ENCODE peak calls at places on chromosomes 7 and 10, in seven cellular contexts. One of them, this sample, is unnamed. For H3K4me1, the result is how much of the 10 kb centered on the place peaks cover.

GRCh38 chr7:28921822-28922221 is 36.3 kb downstream of the TRIL start:
- DNase-seq in colonic mucosa: peak
- DNase-seq in psoas muscle: no peak
- DNase-seq in heart right ventricle: peak
- DNase-seq in PC-9: peak
- DNase-seq in osteoblast: peak
- DNase-seq in HCT116: peak
- DNase-seq in this sample: peak

GRCh38 chr7:83738436-83738835 is 89.5 kb upstream of the SEMA3E start:
- DNase-seq in colonic mucosa: no peak
- DNase-seq in psoas muscle: no peak
- DNase-seq in heart right ventricle: no peak
- DNase-seq in PC-9: no peak
- DNase-seq in osteoblast: no peak
- DNase-seq in HCT116: no peak
- DNase-seq in this sample: no peak

GRCh38 chr7:98997836-98998235 is 119.5 kb downstream of the TRRAP start:
- DNase-seq in colonic mucosa: no peak
- DNase-seq in psoas muscle: no peak
- DNase-seq in heart right ventricle: no peak
- DNase-seq in PC-9: no peak
- DNase-seq in osteoblast: peak
- DNase-seq in HCT116: no peak
- DNase-seq in this sample: no peak

GRCh38 chr7:138157702-138158101 is 81.4 kb downstream of the AKR1D1 start:
- DNase-seq in colonic mucosa: no peak
- DNase-seq in psoas muscle: no peak
- DNase-seq in heart right ventricle: no peak
- DNase-seq in PC-9: no peak
- DNase-seq in osteoblast: no peak
- DNase-seq in HCT116: no peak
- DNase-seq in this sample: no peak

GRCh38 chr10:69752491-69752890 is 49.2 kb upstream of the COL13A1 start:
- DNase-seq in colonic mucosa: no peak
- DNase-seq in psoas muscle: no peak
- DNase-seq in heart right ventricle: no peak
- DNase-seq in PC-9: no peak
- DNase-seq in osteoblast: no peak
- DNase-seq in HCT116: no peak
- DNase-seq in this sample: no peak

GRCh38 chr10:86942441-86943315 is 14.7 kb downstream of the MMRN2 start:
- DNase-seq in colonic mucosa: peak
- DNase-seq in psoas muscle: peak
- DNase-seq in heart right ventricle: no peak
- DNase-seq in PC-9: no peak
- DNase-seq in osteoblast: peak
- DNase-seq in HCT116: no peak
- DNase-seq in this sample: no peak

GRCh38 chr7:44533301-44534055 is 7.7 kb downstream of the NPC1L1 start:
- DNase-seq in colonic mucosa: no peak
- DNase-seq in psoas muscle: no peak
- DNase-seq in heart right ventricle: no peak
- DNase-seq in PC-9: no peak
- DNase-seq in osteoblast: peak
- DNase-seq in HCT116: no peak
- DNase-seq in this sample: peak

GRCh38 chr7:99308461-99309074 is 17.1 kb upstream of the ARPC1A start:
- DNase-seq in colonic mucosa: no peak
- DNase-seq in psoas muscle: no peak
- DNase-seq in heart right ventricle: no peak
- DNase-seq in PC-9: peak
- DNase-seq in osteoblast: peak
- DNase-seq in HCT116: no peak
- DNase-seq in this sample: no peak

GRCh38 chr10:73456187-73456890 is 23.0 kb upstream of the MSS51 start:
- DNase-seq in colonic mucosa: no peak
- DNase-seq in psoas muscle: no peak
- DNase-seq in heart right ventricle: no peak
- DNase-seq in PC-9: no peak
- DNase-seq in osteoblast: no peak
- DNase-seq in HCT116: no peak
- DNase-seq in this sample: no peak

GRCh38 chr7:30421647-30422196 is 56.9 kb downstream of the NOD1 start:
- DNase-seq in colonic mucosa: no peak
- DNase-seq in psoas muscle: no peak
- DNase-seq in heart right ventricle: no peak
- DNase-seq in PC-9: no peak
- DNase-seq in osteoblast: no peak
- DNase-seq in HCT116: no peak
- DNase-seq in this sample: no peak

GRCh38 chr10:15821046-15821683 is 39.1 kb downstream of the MINDY3 start:
- DNase-seq in colonic mucosa: no peak
- DNase-seq in psoas muscle: no peak
- DNase-seq in heart right ventricle: no peak
- DNase-seq in PC-9: no peak
- DNase-seq in osteoblast: no peak
- DNase-seq in HCT116: no peak
- DNase-seq in this sample: no peak

GRCh38 chr7:139036901-139037300 is 1.1 kb upstream of the ZC3HAV1L start:
- DNase-seq in colonic mucosa: no peak
- DNase-seq in psoas muscle: no peak
- DNase-seq in heart right ventricle: no peak
- DNase-seq in PC-9: no peak
- DNase-seq in osteoblast: peak
- DNase-seq in HCT116: no peak
- DNase-seq in this sample: no peak

GRCh38 chr10:30491204-30491603 is 57.2 kb downstream of the MAP3K8 start:
- DNase-seq in colonic mucosa: no peak
- DNase-seq in psoas muscle: no peak
- DNase-seq in heart right ventricle: no peak
- DNase-seq in PC-9: peak
- DNase-seq in osteoblast: no peak
- DNase-seq in HCT116: no peak
- DNase-seq in this sample: no peak
- H3K4me1 ChIP-seq in colonic mucosa: under half
- H3K4me1 ChIP-seq in psoas muscle: under half
- H3K4me1 ChIP-seq in heart right ventricle: under half
- H3K4me1 ChIP-seq in PC-9: under half
- H3K4me1 ChIP-seq in osteoblast: under half
- H3K4me1 ChIP-seq in HCT116: under half
- H3K4me1 ChIP-seq in this sample: half or more

GRCh38 chr7:151379534-151380198 is 30.2 kb downstream of the WDR86 start:
- DNase-seq in colonic mucosa: no peak
- DNase-seq in psoas muscle: no peak
- DNase-seq in heart right ventricle: no peak
- DNase-seq in PC-9: no peak
- DNase-seq in osteoblast: peak
- DNase-seq in HCT116: no peak
- DNase-seq in this sample: no peak
- TF ChIP-seq CTCF in colonic mucosa: no peak
- TF ChIP-seq CTCF in psoas muscle: no peak
- TF ChIP-seq CTCF in heart right ventricle: no peak
- TF ChIP-seq CTCF in PC-9: no peak
- TF ChIP-seq CTCF in osteoblast: no peak
- TF ChIP-seq CTCF in HCT116: no peak
- TF ChIP-seq CTCF in this sample: no peak

GRCh38 chr10:71578069-71578468 is 141.5 kb downstream of the C10orf105 start:
- DNase-seq in colonic mucosa: no peak
- DNase-seq in psoas muscle: no peak
- DNase-seq in heart right ventricle: no peak
- DNase-seq in PC-9: no peak
- DNase-seq in osteoblast: peak
- DNase-seq in HCT116: no peak
- DNase-seq in this sample: no peak

GRCh38 chr10:71576842-71577241 is 142.7 kb downstream of the C10orf105 start:
- DNase-seq in colonic mucosa: no peak
- DNase-seq in psoas muscle: no peak
- DNase-seq in heart right ventricle: no peak
- DNase-seq in PC-9: no peak
- DNase-seq in osteoblast: no peak
- DNase-seq in HCT116: no peak
- DNase-seq in this sample: no peak

GRCh38 chr10:71577345-71577744 is 142.2 kb downstream of the C10orf105 start:
- DNase-seq in colonic mucosa: no peak
- DNase-seq in psoas muscle: no peak
- DNase-seq in heart right ventricle: no peak
- DNase-seq in PC-9: no peak
- DNase-seq in osteoblast: peak
- DNase-seq in HCT116: no peak
- DNase-seq in this sample: no peak

GRCh38 chr10:71575446-71575845 is 144.1 kb downstream of the C10orf105 start:
- DNase-seq in colonic mucosa: no peak
- DNase-seq in psoas muscle: peak
- DNase-seq in heart right ventricle: peak
- DNase-seq in PC-9: no peak
- DNase-seq in osteoblast: peak
- DNase-seq in HCT116: no peak
- DNase-seq in this sample: peak

DNA sequence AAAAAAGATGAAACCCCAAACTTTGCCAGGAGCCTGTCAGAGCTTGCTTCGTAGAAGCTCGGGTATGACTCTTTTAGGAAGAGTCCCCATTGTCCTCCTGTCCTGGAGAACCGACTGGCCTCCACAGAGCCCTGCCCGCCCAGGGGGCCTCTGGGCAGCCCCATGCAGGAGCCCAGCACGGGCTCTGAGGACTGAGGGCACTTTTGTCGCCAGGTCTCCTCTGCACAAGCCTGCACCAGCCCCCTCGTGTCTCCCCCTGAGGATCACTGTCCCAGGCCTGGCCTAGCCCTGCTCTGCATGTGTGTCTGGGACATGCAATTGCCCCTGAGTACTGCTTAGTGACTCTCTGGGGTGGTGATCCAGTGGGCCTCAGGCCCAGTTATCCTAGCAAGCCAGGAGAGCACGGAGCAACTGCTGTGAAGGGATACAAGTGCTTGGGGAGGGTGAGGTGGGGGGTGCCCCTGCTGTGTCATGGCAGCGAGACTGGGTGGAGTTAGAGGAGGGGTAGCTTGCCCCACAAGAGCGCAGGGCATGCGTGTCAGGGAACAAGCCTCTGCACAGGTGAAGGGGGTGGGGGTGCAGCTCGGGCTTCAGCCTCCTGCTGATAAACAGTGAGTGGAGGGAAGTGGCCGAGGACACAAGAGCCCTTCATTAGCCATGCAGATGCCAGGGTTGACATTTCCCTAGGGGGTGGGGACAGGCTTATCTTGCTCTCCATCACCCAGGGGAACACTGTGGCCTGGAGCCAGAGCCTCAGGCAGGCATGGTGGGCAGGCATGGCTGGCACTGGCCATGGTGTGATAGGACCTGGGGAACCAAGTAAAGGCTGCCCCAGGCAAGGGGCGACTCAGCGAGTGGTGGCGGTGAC is 143.4 kb downstream of the C10orf105 start:
- DNase-seq in colonic mucosa: no peak
- DNase-seq in psoas muscle: no peak
- DNase-seq in heart right ventricle: no peak
- DNase-seq in PC-9: no peak
- DNase-seq in osteoblast: peak
- DNase-seq in HCT116: no peak
- DNase-seq in this sample: no peak
- H3K4me1 ChIP-seq in colonic mucosa: under half
- H3K4me1 ChIP-seq in psoas muscle: under half
- H3K4me1 ChIP-seq in heart right ventricle: under half
- H3K4me1 ChIP-seq in PC-9: under half
- H3K4me1 ChIP-seq in osteoblast: under half
- H3K4me1 ChIP-seq in HCT116: under half
- H3K4me1 ChIP-seq in this sample: under half

DNA sequence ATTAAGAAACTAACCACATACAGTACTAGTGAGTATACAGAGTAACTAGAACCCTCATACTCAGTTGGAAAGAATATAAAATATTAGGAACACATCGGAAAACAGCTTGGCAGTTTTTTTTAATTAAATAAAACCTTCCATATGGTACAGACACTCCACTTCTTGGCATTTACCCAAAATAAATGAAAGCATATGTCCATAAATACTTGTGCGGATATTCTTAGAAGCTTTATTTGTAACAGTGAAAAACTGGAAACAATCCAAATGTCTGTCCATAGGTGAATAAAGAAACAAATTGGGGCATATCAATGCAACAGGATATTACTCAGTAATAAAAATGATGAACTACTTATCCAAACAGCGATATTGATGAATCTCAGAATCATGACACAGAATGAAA is 410.0 kb downstream of the HTR7 start:
- DNase-seq in colonic mucosa: no peak
- DNase-seq in psoas muscle: no peak
- DNase-seq in heart right ventricle: no peak
- DNase-seq in PC-9: no peak
- DNase-seq in osteoblast: no peak
- DNase-seq in HCT116: no peak
- DNase-seq in this sample: no peak
- TF ChIP-seq CTCF in colonic mucosa: no peak
- TF ChIP-seq CTCF in psoas muscle: no peak
- TF ChIP-seq CTCF in heart right ventricle: no peak
- TF ChIP-seq CTCF in PC-9: no peak
- TF ChIP-seq CTCF in osteoblast: no peak
- TF ChIP-seq CTCF in HCT116: no peak
- TF ChIP-seq CTCF in this sample: no peak

GRCh38 chr7:130896898-130897514 is 163.0 kb upstream of the KLF14 start:
- DNase-seq in colonic mucosa: peak
- DNase-seq in psoas muscle: peak
- DNase-seq in heart right ventricle: peak
- DNase-seq in PC-9: peak
- DNase-seq in osteoblast: peak
- DNase-seq in HCT116: peak
- DNase-seq in this sample: peak
- H3K4me1 ChIP-seq in colonic mucosa: under half
- H3K4me1 ChIP-seq in psoas muscle: half or more
- H3K4me1 ChIP-seq in heart right ventricle: under half
- H3K4me1 ChIP-seq in PC-9: half or more
- H3K4me1 ChIP-seq in osteoblast: half or more
- H3K4me1 ChIP-seq in HCT116: half or more
- H3K4me1 ChIP-seq in this sample: under half

GRCh38 chr10:110497438-110498086 is at the start of gene DUSP5:
- DNase-seq in colonic mucosa: peak
- DNase-seq in psoas muscle: peak
- DNase-seq in heart right ventricle: peak
- DNase-seq in PC-9: peak
- DNase-seq in osteoblast: peak
- DNase-seq in HCT116: peak
- DNase-seq in this sample: peak

GRCh38 chr10:110499796-110500514 is 2.2 kb downstream of the DUSP5 start:
- DNase-seq in colonic mucosa: no peak
- DNase-seq in psoas muscle: no peak
- DNase-seq in heart right ventricle: no peak
- DNase-seq in PC-9: no peak
- DNase-seq in osteoblast: no peak
- DNase-seq in HCT116: no peak
- DNase-seq in this sample: no peak

GRCh38 chr10:110498087-110498981 is 627 bp downstream of the DUSP5 start:
- DNase-seq in colonic mucosa: peak
- DNase-seq in psoas muscle: peak
- DNase-seq in heart right ventricle: peak
- DNase-seq in PC-9: no peak
- DNase-seq in osteoblast: peak
- DNase-seq in HCT116: no peak
- DNase-seq in this sample: peak

GRCh38 chr10:110500515-110500905 is 2.8 kb downstream of the DUSP5 start:
- DNase-seq in colonic mucosa: no peak
- DNase-seq in psoas muscle: no peak
- DNase-seq in heart right ventricle: peak
- DNase-seq in PC-9: peak
- DNase-seq in osteoblast: peak
- DNase-seq in HCT116: no peak
- DNase-seq in this sample: no peak

GRCh38 chr10:110498982-110499795 is 1.5 kb downstream of the DUSP5 start:
- DNase-seq in colonic mucosa: peak
- DNase-seq in psoas muscle: no peak
- DNase-seq in heart right ventricle: peak
- DNase-seq in PC-9: peak
- DNase-seq in osteoblast: peak
- DNase-seq in HCT116: no peak
- DNase-seq in this sample: peak
- TF ChIP-seq CTCF in colonic mucosa: no peak
- TF ChIP-seq CTCF in psoas muscle: no peak
- TF ChIP-seq CTCF in heart right ventricle: peak
- TF ChIP-seq CTCF in PC-9: no peak
- TF ChIP-seq CTCF in osteoblast: peak
- TF ChIP-seq CTCF in HCT116: peak
- TF ChIP-seq CTCF in this sample: peak